ENCODE peak calls at places on chromosomes 11 and 22, in seven cellular contexts. A, N, H, Y, V, L and X are unnamed samples.

GRCh38 chr22:32080904-32081303 is 37.8 kb downstream of the SLC5A1 start:
- DNase-seq in A (peak), N (peak), H (no peak), Y (peak), V (peak), L (peak), X (peak)

GRCh38 chr11:36672815-36673450 is 74.9 kb upstream of the RAG2 start:
- DNase-seq in A (peak), N (peak), H (no peak), Y (peak), V (no peak), L (peak), X (peak)

GRCh38 chr22:22082229-22082835 is 99.7 kb upstream of the TOP3B start:
- DNase-seq in A (no peak), N (no peak), H (no peak), Y (no peak), V (no peak), L (no peak), X (no peak)

GRCh38 chr11:76698321-76699043 is 27.9 kb upstream of the LRRC32 start:
- DNase-seq in A (peak), N (no peak), H (no peak), Y (no peak), V (peak), L (peak), X (no peak)

GRCh38 chr11:12556788-12557384 is 117.3 kb upstream of the TEAD1 start:
- DNase-seq in A (peak), N (peak), H (no peak), Y (peak), V (peak), L (peak), X (peak)

GRCh38 chr11:20676658-20677057 is 7.3 kb downstream of the NELL1 start:
- DNase-seq in A (no peak), N (no peak), H (no peak), Y (no peak), V (no peak), L (no peak), X (no peak)

GRCh38 chr22:49431559-49431958 is 396.1 kb downstream of the BRD1 start:
- DNase-seq in A (no peak), N (no peak), H (no peak), Y (no peak), V (no peak), L (no peak), X (no peak)

GRCh38 chr11:61891331-61892084 is at the start of gene FADS3:
- DNase-seq in A (peak), N (peak), H (peak), Y (peak), V (peak), L (peak), X (peak)

GRCh38 chr22:27747396-27748256 is 53.9 kb downstream of the MN1 start:
- DNase-seq in A (peak), N (peak), H (no peak), Y (no peak), V (no peak), L (peak), X (no peak)

GRCh38 chr22:44151661-44152060 is 29.1 kb upstream of the PARVG start:
- DNase-seq in A (peak), N (peak), H (no peak), Y (peak), V (no peak), L (no peak), X (peak)

GRCh38 chr22:26139320-26139719 is 29.9 kb upstream of the SEZ6L start:
- DNase-seq in A (no peak), N (no peak), H (no peak), Y (no peak), V (no peak), L (no peak), X (no peak)

GRCh38 chr11:68402355-68403031 is 58.1 kb upstream of the PPP6R3 start:
- DNase-seq in A (no peak), N (no peak), H (no peak), Y (no peak), V (peak), L (peak), X (no peak)

GRCh38 chr11:122796128-122796717 is 42.1 kb upstream of the CRTAM start:
- DNase-seq in A (no peak), N (peak), H (no peak), Y (peak), V (peak), L (peak), X (peak)

GRCh38 chr11:64089915-64090810 is 54.4 kb downstream of the FLRT1 start:
- DNase-seq in A (no peak), N (no peak), H (no peak), Y (peak), V (no peak), L (peak), X (no peak)

GRCh38 chr22:25134028-25134427 is 65.6 kb upstream of the CRYBB3 start:
- DNase-seq in A (no peak), N (no peak), H (no peak), Y (no peak), V (no peak), L (no peak), X (no peak)

GRCh38 chr11:124193221-124193945 is 10.2 kb downstream of the OR10D3 start:
- DNase-seq in A (no peak), N (peak), H (no peak), Y (no peak), V (no peak), L (no peak), X (no peak)

GRCh38 chr11:44976576-44976975 is 25.9 kb upstream of the TP53I11 start:
- DNase-seq in A (no peak), N (no peak), H (no peak), Y (no peak), V (no peak), L (no peak), X (no peak)

GRCh38 chr11:69075421-69076128 is 26.8 kb downstream of the TPCN2 start:
- DNase-seq in A (peak), N (peak), H (no peak), Y (peak), V (no peak), L (no peak), X (peak)

GRCh38 chr11:46612326-46612725 is 4.7 kb downstream of the HARBI1 start:
- DNase-seq in A (no peak), N (no peak), H (no peak), Y (no peak), V (no peak), L (no peak), X (no peak)

GRCh38 chr11:30412509-30412908 is 89.6 kb downstream of the ARL14EP start:
- DNase-seq in A (no peak), N (no peak), H (no peak), Y (no peak), V (no peak), L (no peak), X (no peak)

GRCh38 chr11:134063096-134063495 is 5.8 kb upstream of the JAM3 start:
- DNase-seq in A (no peak), N (no peak), H (no peak), Y (no peak), V (no peak), L (no peak), X (no peak)

GRCh38 chr11:92550411-92550810 is 325.8 kb downstream of the FAT3 start:
- DNase-seq in A (no peak), N (no peak), H (no peak), Y (no peak), V (peak), L (peak), X (no peak)

GRCh38 chr11:16082532-16083055 is 273.8 kb downstream of the SOX6 start:
- DNase-seq in A (no peak), N (no peak), H (no peak), Y (no peak), V (no peak), L (no peak), X (no peak)

GRCh38 chr22:26587991-26588613 is 1.8 kb downstream of the TPST2 start:
- DNase-seq in A (no peak), N (peak), H (no peak), Y (no peak), V (no peak), L (no peak), X (no peak)

GRCh38 chr11:2742201-2742600 is 42.4 kb upstream of the KCNQ1OT1 start:
- DNase-seq in A (no peak), N (no peak), H (no peak), Y (no peak), V (no peak), L (no peak), X (no peak)

GRCh38 chr22:47334596-47334995 is 572.1 kb downstream of the TBC1D22A start:
- DNase-seq in A (no peak), N (no peak), H (no peak), Y (no peak), V (no peak), L (no peak), X (no peak)